ENCODE peak calls at places on chromosomes 6 and 20, in seven cellular contexts. Q is cardiac fibroblast, W is mucosa of descending colon, C is Panc1, E is colonic mucosa, M is GM23338, L is HepG2. H is an unnamed sample.

GRCh38 chr6:37056439-37057127 is 51.1 kb downstream of the FGD2 start:
- DNase-seq in Q (peak), W (no peak), C (no peak), E (no peak), M (peak), L (peak), H (peak)

GRCh38 chr20:1761116-1761515 is 103.5 kb upstream of the SIRPG start:
- DNase-seq in Q (peak), W (no peak), C (peak), E (no peak), M (no peak), L (no peak), H (peak)

GRCh38 chr6:168030881-168031280 is 33.4 kb downstream of the KIF25 start:
- DNase-seq in Q (no peak), W (no peak), C (no peak), E (no peak), M (no peak), L (no peak), H (no peak)

GRCh38 chr20:21529863-21530262 is 16.0 kb upstream of the NKX2-2 start:
- DNase-seq in Q (no peak), W (no peak), C (no peak), E (no peak), M (peak), L (peak), H (peak)

GRCh38 chr6:28525496-28526039 is at the start of gene GPX5:
- DNase-seq in Q (no peak), W (no peak), C (no peak), E (no peak), M (peak), L (no peak), H (no peak)

GRCh38 chr20:59082981-59083380 is 40.4 kb upstream of the PRELID3B start:
- DNase-seq in Q (peak), W (no peak), C (no peak), E (no peak), M (no peak), L (no peak), H (peak)

GRCh38 chr20:62825994-62826645 is 9.3 kb downstream of the COL9A3 start:
- DNase-seq in Q (no peak), W (no peak), C (no peak), E (no peak), M (no peak), L (no peak), H (no peak)

GRCh38 chr20:40813708-40814327 is 124.8 kb upstream of the MAFB start:
- DNase-seq in Q (no peak), W (no peak), C (no peak), E (no peak), M (no peak), L (no peak), H (no peak)

GRCh38 chr6:24378473-24379097 is 20.7 kb upstream of the DCDC2 start:
- DNase-seq in Q (no peak), W (no peak), C (no peak), E (no peak), M (no peak), L (peak), H (no peak)

GRCh38 chr6:136792066-136792944 is at the start of gene MAP3K5:
- DNase-seq in Q (peak), W (peak), C (no peak), E (peak), M (peak), L (peak), H (peak)

GRCh38 chr20:4962257-4962855 is 39.0 kb downstream of the SLC23A2 start:
- DNase-seq in Q (no peak), W (no peak), C (no peak), E (no peak), M (no peak), L (no peak), H (no peak)

GRCh38 chr20:20206788-20207187 is 154.5 kb downstream of the CFAP61 start:
- DNase-seq in Q (no peak), W (no peak), C (no peak), E (no peak), M (no peak), L (no peak), H (no peak)

GRCh38 chr6:116436586-116436985 is 24.6 kb upstream of the CALHM6 start:
- DNase-seq in Q (no peak), W (no peak), C (no peak), E (no peak), M (no peak), L (no peak), H (no peak)

GRCh38 chr20:2283706-2284423 is 11.9 kb upstream of the TGM3 start:
- DNase-seq in Q (peak), W (no peak), C (no peak), E (no peak), M (no peak), L (no peak), H (peak)

GRCh38 chr6:117481278-117481925 is 1.1 kb upstream of the DCBLD1 start:
- DNase-seq in Q (no peak), W (peak), C (no peak), E (peak), M (peak), L (peak), H (no peak)

GRCh38 chr6:160421854-160422253 is 73.7 kb downstream of the SLC22A3 start:
- DNase-seq in Q (peak), W (no peak), C (no peak), E (no peak), M (no peak), L (no peak), H (no peak)

GRCh38 chr6:162631546-162631945 is 96.0 kb downstream of the PRKN start:
- DNase-seq in Q (no peak), W (no peak), C (no peak), E (no peak), M (no peak), L (no peak), H (no peak)

GRCh38 chr6:132491303-132491702 is 21.6 kb downstream of the STX7 start:
- DNase-seq in Q (peak), W (no peak), C (no peak), E (no peak), M (no peak), L (no peak), H (no peak)

GRCh38 chr6:90537723-90538407 is 49.0 kb downstream of the MAP3K7 start:
- DNase-seq in Q (peak), W (no peak), C (no peak), E (no peak), M (no peak), L (no peak), H (peak)

GRCh38 chr20:58154106-58154505 is 74.3 kb downstream of the ANKRD60 start:
- DNase-seq in Q (no peak), W (no peak), C (no peak), E (no peak), M (no peak), L (no peak), H (no peak)

GRCh38 chr6:83062225-83062624 is 3.4 kb downstream of the UBE3D start:
- DNase-seq in Q (peak), W (no peak), C (no peak), E (no peak), M (peak), L (no peak), H (no peak)

GRCh38 chr20:9319687-9320384 is 194.6 kb upstream of the LAMP5 start:
- DNase-seq in Q (no peak), W (no peak), C (no peak), E (no peak), M (no peak), L (no peak), H (no peak)

GRCh38 chr6:44738652-44739141 is 351.2 kb downstream of the CDC5L start:
- DNase-seq in Q (peak), W (no peak), C (no peak), E (no peak), M (peak), L (no peak), H (peak)

GRCh38 chr6:31776563-31776960 is 566 bp downstream of the VWA7 start:
- DNase-seq in Q (peak), W (no peak), C (no peak), E (peak), M (peak), L (no peak), H (no peak)

GRCh38 chr6:117440558-117441525 is 15.1 kb upstream of the ROS1 start:
- DNase-seq in Q (peak), W (no peak), C (peak), E (no peak), M (no peak), L (no peak), H (peak)

GRCh38 chr6:143333081-143333480 is 117.4 kb downstream of the ADAT2 start:
- DNase-seq in Q (peak), W (no peak), C (no peak), E (no peak), M (no peak), L (no peak), H (peak)

GRCh38 chr20:36469973-36470372 is 71.3 kb upstream of the MYL9 start:
- DNase-seq in Q (no peak), W (no peak), C (no peak), E (no peak), M (no peak), L (no peak), H (no peak)

GRCh38 chr20:57342829-57343228 is 8.2 kb upstream of the RAE1 start:
- DNase-seq in Q (peak), W (no peak), C (no peak), E (no peak), M (no peak), L (no peak), H (peak)

GRCh38 chr6:157376706-157377230 is 4.2 kb upstream of the ZDHHC14 start:
- DNase-seq in Q (no peak), W (no peak), C (no peak), E (no peak), M (no peak), L (no peak), H (no peak)

GRCh38 chr6:71238351-71238750 is 50.3 kb upstream of the OGFRL1 start:
- DNase-seq in Q (peak), W (no peak), C (no peak), E (no peak), M (no peak), L (no peak), H (peak)

GRCh38 chr20:3071610-3072529 is at the start of gene OXT:
- DNase-seq in Q (no peak), W (peak), C (no peak), E (peak), M (peak), L (no peak), H (no peak)

GRCh38 chr6:41462033-41462432 is 84.1 kb upstream of the FOXP4 start:
- DNase-seq in Q (no peak), W (no peak), C (no peak), E (no peak), M (no peak), L (peak), H (no peak)

GRCh38 chr6:129105035-129105434 is 222.1 kb downstream of the LAMA2 start:
- DNase-seq in Q (peak), W (no peak), C (no peak), E (no peak), M (no peak), L (no peak), H (no peak)

GRCh38 chr6:35381132-35381531 is 38.8 kb downstream of the PPARD start:
- DNase-seq in Q (peak), W (no peak), C (no peak), E (no peak), M (no peak), L (no peak), H (no peak)

GRCh38 chr6:99743647-99744046 is 137.0 kb downstream of the PRDM13 start:
- DNase-seq in Q (no peak), W (no peak), C (no peak), E (no peak), M (no peak), L (no peak), H (no peak)

GRCh38 chr6:130625825-130626500 is 201.2 kb upstream of the SMLR1 start:
- DNase-seq in Q (peak), W (no peak), C (no peak), E (no peak), M (peak), L (no peak), H (no peak)

GRCh38 chr6:42090819-42091717 is 40.7 kb downstream of the TAF8 start:
- DNase-seq in Q (no peak), W (no peak), C (no peak), E (no peak), M (no peak), L (no peak), H (no peak)

GRCh38 chr6:43052842-43053544 is 658 bp downstream of the CUL7 start:
- DNase-seq in Q (peak), W (peak), C (no peak), E (peak), M (peak), L (no peak), H (no peak)

GRCh38 chr6:40325791-40326190 is 261.4 kb downstream of the LRFN2 start:
- DNase-seq in Q (no peak), W (no peak), C (no peak), E (no peak), M (no peak), L (no peak), H (no peak)

GRCh38 chr6:35181933-35182612 is 31.7 kb upstream of the SCUBE3 start:
- DNase-seq in Q (peak), W (peak), C (no peak), E (peak), M (peak), L (no peak), H (peak)

GRCh38 chr6:48915591-48915990 is 547.5 kb downstream of the MMUT start:
- DNase-seq in Q (no peak), W (no peak), C (no peak), E (no peak), M (no peak), L (no peak), H (no peak)
- TF ChIP-seq CTCF in Q (peak), W (no peak), C (no peak), E (no peak), M (no peak), L (no peak), H (no peak)

GRCh38 chr6:29926795-29927427 is 15.4 kb upstream of the HLA-A start:
- DNase-seq in Q (peak), W (peak), C (no peak), E (peak), M (peak), L (peak), H (peak)

GRCh38 chr6:29924731-29925130 is 17.6 kb upstream of the HLA-A start:
- DNase-seq in Q (peak), W (no peak), C (no peak), E (peak), M (no peak), L (no peak), H (peak)

GRCh38 chr6:29926081-29926794 is 16.1 kb upstream of the HLA-A start:
- DNase-seq in Q (peak), W (peak), C (no peak), E (peak), M (peak), L (no peak), H (peak)

GRCh38 chr6:29924287-29924686 is 18.0 kb upstream of the HLA-A start:
- DNase-seq in Q (no peak), W (no peak), C (no peak), E (no peak), M (no peak), L (no peak), H (peak)

GRCh38 chr6:29925341-29926080 is 16.8 kb upstream of the HLA-A start:
- DNase-seq in Q (peak), W (no peak), C (no peak), E (no peak), M (no peak), L (no peak), H (peak)
- H3K4me3 ChIP-seq in Q (no peak), W (no peak), C (peak), E (peak), M (peak), L (peak), H (peak)

GRCh38 chr6:127477648-127478047 is 18.5 kb upstream of the KIAA0408 start:
- DNase-seq in Q (no peak), W (no peak), C (no peak), E (no peak), M (no peak), L (no peak), H (no peak)
- TF ChIP-seq CTCF in Q (no peak), W (no peak), C (no peak), E (no peak), M (no peak), L (no peak), H (no peak)

GRCh38 chr20:46013826-46014516 is 5.3 kb downstream of the MMP9 start:
- DNase-seq in Q (peak), W (peak), C (no peak), E (peak), M (peak), L (peak), H (peak)
- H3K4me3 ChIP-seq in Q (no peak), W (no peak), C (peak), E (no peak), M (peak), L (peak), H (no peak)

GRCh38 chr6:81763968-81764367 is 11.5 kb upstream of the TENT5A start:
- DNase-seq in Q (no peak), W (no peak), C (no peak), E (no peak), M (no peak), L (peak), H (no peak)

GRCh38 chr6:81759782-81760181 is 7.3 kb upstream of the TENT5A start:
- DNase-seq in Q (peak), W (no peak), C (no peak), E (no peak), M (no peak), L (no peak), H (peak)

GRCh38 chr6:81763051-81763450 is 10.6 kb upstream of the TENT5A start:
- DNase-seq in Q (no peak), W (no peak), C (no peak), E (no peak), M (no peak), L (no peak), H (no peak)

GRCh38 chr6:81761197-81761596 is 8.7 kb upstream of the TENT5A start:
- DNase-seq in Q (peak), W (no peak), C (no peak), E (no peak), M (no peak), L (no peak), H (peak)

GRCh38 chr6:81762132-81762531 is 9.7 kb upstream of the TENT5A start:
- DNase-seq in Q (no peak), W (no peak), C (no peak), E (no peak), M (no peak), L (no peak), H (no peak)
- TF ChIP-seq CTCF in Q (no peak), W (no peak), C (no peak), E (no peak), M (no peak), L (no peak), H (no peak)

DNA sequence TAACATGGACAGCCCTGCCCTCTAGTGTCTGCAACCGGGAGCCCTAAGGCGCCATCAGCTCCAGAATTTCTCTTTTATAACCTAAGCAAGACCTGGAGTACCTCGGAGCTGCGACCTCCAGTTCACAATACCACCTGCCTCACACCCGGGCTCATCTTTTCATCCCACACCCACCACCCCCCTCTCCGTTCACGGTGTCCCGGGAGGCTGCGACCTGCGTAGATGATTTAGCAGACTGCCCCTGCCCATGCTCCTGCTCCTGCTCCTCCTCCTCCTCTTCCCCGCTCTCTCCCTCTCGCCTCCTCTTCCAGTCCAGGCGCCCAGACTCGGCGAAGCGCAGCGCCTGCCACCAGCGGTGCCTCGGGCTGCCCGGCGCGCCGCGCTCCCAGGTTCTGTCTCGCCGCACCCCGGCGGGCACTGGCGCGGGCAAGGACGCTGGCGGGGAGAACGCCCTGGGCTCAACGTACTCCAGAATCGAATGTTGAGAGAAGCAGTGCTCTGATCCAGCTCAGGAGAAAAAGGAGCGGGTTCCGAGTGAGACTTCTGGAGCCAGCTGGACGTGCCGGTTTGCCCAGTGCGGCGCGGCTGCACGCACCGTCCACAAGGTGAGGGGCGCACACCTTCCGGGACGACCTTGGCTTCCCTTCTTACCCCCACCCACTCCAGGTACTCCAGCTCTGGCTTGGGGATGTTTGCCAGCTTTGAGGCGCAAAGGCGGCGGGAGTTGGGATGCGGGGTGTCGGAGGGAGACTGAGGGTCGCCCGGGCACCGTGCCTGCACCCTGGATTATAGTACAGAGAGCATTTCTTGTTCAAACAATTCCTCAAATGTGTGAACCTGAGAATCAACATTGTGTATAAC is at the start of gene HTR1E:
- DNase-seq in Q (peak), W (no peak), C (no peak), E (no peak), M (peak), L (peak), H (peak)
- H3K4me3 ChIP-seq in Q (peak), W (no peak), C (peak), E (no peak), M (peak), L (peak), H (peak)

GRCh38 chr6:161557333-161558107 is 283.7 kb upstream of the AGPAT4 start:
- DNase-seq in Q (no peak), W (no peak), C (no peak), E (no peak), M (peak), L (no peak), H (no peak)
- TF ChIP-seq CTCF in Q (no peak), W (no peak), C (peak), E (no peak), M (peak), L (no peak), H (no peak)

GRCh38 chr6:30614044-30614842 is 2.8 kb downstream of the PPP1R10 start:
- DNase-seq in Q (no peak), W (no peak), C (no peak), E (no peak), M (no peak), L (no peak), H (no peak)

GRCh38 chr6:30612213-30612612 is 4.8 kb downstream of the PPP1R10 start:
- DNase-seq in Q (peak), W (no peak), C (no peak), E (no peak), M (no peak), L (no peak), H (peak)

GRCh38 chr6:30612687-30613248 is 4.3 kb downstream of the PPP1R10 start:
- DNase-seq in Q (peak), W (no peak), C (no peak), E (no peak), M (no peak), L (no peak), H (no peak)

GRCh38 chr6:30614843-30615218 is 2.2 kb downstream of the PPP1R10 start:
- DNase-seq in Q (peak), W (peak), C (peak), E (peak), M (peak), L (peak), H (peak)

GRCh38 chr6:30613251-30614043 is 3.6 kb downstream of the PPP1R10 start:
- DNase-seq in Q (peak), W (no peak), C (no peak), E (no peak), M (no peak), L (no peak), H (peak)
- H3K4me3 ChIP-seq in Q (no peak), W (no peak), C (no peak), E (no peak), M (peak), L (no peak), H (no peak)

GRCh38 chr6:890201-890600 is 197.3 kb upstream of the EXOC2 start:
- DNase-seq in Q (no peak), W (no peak), C (no peak), E (no peak), M (no peak), L (no peak), H (no peak)

GRCh38 chr6:890995-891394 is 198.1 kb upstream of the EXOC2 start:
- DNase-seq in Q (no peak), W (no peak), C (no peak), E (no peak), M (no peak), L (no peak), H (no peak)

GRCh38 chr6:897561-898207 is 204.7 kb upstream of the EXOC2 start:
- DNase-seq in Q (no peak), W (no peak), C (no peak), E (no peak), M (no peak), L (no peak), H (no peak)

DNA sequence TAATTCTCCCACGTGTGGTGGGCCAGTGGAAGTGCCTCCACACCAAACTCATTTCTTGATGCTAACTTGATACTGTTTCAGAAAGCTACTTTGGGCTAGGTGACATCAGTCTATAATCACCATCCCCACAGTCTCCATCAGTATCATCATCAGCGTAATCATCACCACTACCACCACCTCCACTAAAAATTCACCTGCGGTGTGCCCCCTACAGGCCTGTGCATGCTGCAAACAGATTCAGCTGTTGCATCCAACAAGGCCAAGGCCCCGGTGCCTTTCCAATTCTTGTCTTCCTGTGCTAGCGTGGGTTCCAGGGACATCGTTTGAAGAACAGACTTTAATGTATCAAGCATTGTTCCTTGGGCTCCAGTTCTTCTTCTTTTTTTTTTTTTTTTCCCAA is 201.3 kb upstream of the EXOC2 start:
- DNase-seq in Q (no peak), W (no peak), C (no peak), E (no peak), M (peak), L (no peak), H (no peak)
- TF ChIP-seq CTCF in Q (no peak), W (no peak), C (peak), E (peak), M (peak), L (peak), H (no peak)